ENCODE peak calls at places on chromosomes 16 and 17, in ten cellular contexts. C is effector CD4-positive, alpha-beta T cell; F is left colon; T is epithelial cell of proximal tubule; S is activated CD8-positive, alpha-beta T cell treated with anti-CD3 and anti-CD28 coated beads, Interleukin-2, amount 10 ng/mL, durations not matched to agents 7 days and 5 days; H is NCI-H1694; L is ACHN; N is stimulated activated CD4-positive, alpha-beta T cell treated with anti-CD3 and anti-CD28 coated beads, Interleukin-12 subunit alpha, Interleukin-12 subunit beta, amount 100 ng/mL, for 48 hours; Z is mucosa of descending colon; R is activated CD4-positive, CD25-positive, alpha-beta regulatory T cell. A is an unnamed sample.

GRCh38 chr16:3051489-3051888 is 5.1 kb downstream of the MMP25 start:
- DNase-seq in C (no peak), F (no peak), T (no peak), S (no peak), H (no peak), L (no peak), N (no peak), Z (no peak), R (no peak), A (no peak)

GRCh38 chr16:89581861-89582563 is 6.5 kb downstream of the CPNE7 start:
- DNase-seq in C (no peak), F (peak), T (no peak), S (no peak), H (no peak), L (peak), N (no peak), Z (no peak), R (no peak), A (no peak)

GRCh38 chr17:30398328-30399041 is 19.8 kb downstream of the CPD start:
- DNase-seq in C (no peak), F (no peak), T (no peak), S (no peak), H (no peak), L (no peak), N (no peak), Z (no peak), R (no peak), A (no peak)

GRCh38 chr17:72388765-72389473 is 268.1 kb downstream of the SOX9 start:
- DNase-seq in C (no peak), F (no peak), T (no peak), S (no peak), H (no peak), L (peak), N (no peak), Z (no peak), R (no peak), A (no peak)

GRCh38 chr17:1496814-1497325 is 4.4 kb upstream of the MYO1C start:
- DNase-seq in C (no peak), F (no peak), T (no peak), S (no peak), H (no peak), L (no peak), N (no peak), Z (no peak), R (no peak), A (no peak)

GRCh38 chr16:47492428-47493357 is 31.6 kb downstream of the PHKB start:
- DNase-seq in C (no peak), F (peak), T (no peak), S (no peak), H (no peak), L (no peak), N (peak), Z (peak), R (peak), A (no peak)

GRCh38 chr17:18172528-18173278 is 10.9 kb upstream of the ALKBH5 start:
- DNase-seq in C (no peak), F (no peak), T (no peak), S (no peak), H (peak), L (no peak), N (no peak), Z (no peak), R (no peak), A (no peak)

GRCh38 chr16:912684-913613 is 57.8 kb downstream of the LMF1 start:
- DNase-seq in C (no peak), F (no peak), T (no peak), S (no peak), H (no peak), L (no peak), N (no peak), Z (no peak), R (no peak), A (no peak)

GRCh38 chr17:49992191-49992932 is 2.7 kb downstream of the DLX3 start:
- DNase-seq in C (no peak), F (no peak), T (no peak), S (no peak), H (no peak), L (no peak), N (no peak), Z (no peak), R (no peak), A (no peak)